ENCODE peak calls at places on chromosomes 6 and 20, in six cellular contexts. Z is hepatocyte, E is HCT116, T is left lung, D is choroid plexus epithelial cell, A is AG04450. B is an unnamed sample.

GRCh38 chr6:125868252-125868651 is 77.5 kb downstream of the NCOA7 start:
- DNase-seq in A (no peak), T (no peak), E (no peak), Z (no peak), D (peak; percentile 12), B (no peak)

GRCh38 chr6:111565316-111566221 is 40.1 kb downstream of the TRAF3IP2 start:
- DNase-seq in Z (peak; percentile 32), T (no peak), A (no peak), D (no peak), E (no peak), B (peak; percentile 77)

GRCh38 chr20:35008411-35009342 is 53.0 kb downstream of the MYH7B start:
- DNase-seq in T (peak; percentile 30), A (no peak), D (no peak), E (no peak), Z (no peak), B (no peak)

GRCh38 chr6:30556006-30556713 is at the start of gene GNL1:
- DNase-seq in T (peak; percentile 96), E (peak; percentile 95), Z (peak; percentile 98), D (peak; percentile 95), A (peak; percentile 65), B (peak; percentile 98)

GRCh38 chr6:45640081-45640491 is 262.4 kb upstream of the SUPT3H start:
- DNase-seq in Z (no peak), D (no peak), E (no peak), T (no peak), A (no peak), B (no peak)

GRCh38 chr6:39804666-39805065 is 12.5 kb downstream of the DAAM2 start:
- DNase-seq in E (no peak), T (no peak), Z (peak; percentile 29), A (no peak), D (peak; percentile 60), B (no peak)

GRCh38 chr6:21800330-21800729 is 206.8 kb downstream of the SOX4 start:
- DNase-seq in T (no peak), A (no peak), E (no peak), Z (no peak), D (no peak), B (no peak)

GRCh38 chr6:144758602-144759001 is 473.5 kb downstream of the UTRN start:
- DNase-seq in T (no peak), A (no peak), D (peak; percentile 64), Z (no peak), E (peak; percentile 52), B (no peak)

GRCh38 chr6:16331328-16332174 is 93.2 kb downstream of the GMPR start:
- DNase-seq in D (peak; percentile 86), A (no peak), T (peak; percentile 69), E (no peak), Z (peak; percentile 83), B (peak; percentile 83)

GRCh38 chr6:4503700-4504099 is 272.5 kb upstream of the CDYL start:
- DNase-seq in E (no peak), A (no peak), Z (no peak), D (no peak), T (no peak), B (no peak)

GRCh38 chr6:50249493-50249892 is 199.8 kb upstream of the DEFB112 start:
- DNase-seq in A (peak; percentile 7), T (no peak), D (peak; percentile 0), E (no peak), Z (no peak), B (no peak)

GRCh38 chr6:5950448-5950847 is 56.3 kb downstream of the NRN1 start:
- DNase-seq in E (no peak), A (no peak), D (no peak), Z (no peak), T (no peak), B (peak; percentile 61)

GRCh38 chr6:14713008-14713452 is 532.8 kb upstream of the JARID2 start:
- DNase-seq in D (peak; percentile 75), T (no peak), E (no peak), Z (no peak), A (no peak), B (no peak)

GRCh38 chr6:116963972-116964371 is 86.9 kb downstream of the RFX6 start:
- DNase-seq in T (no peak), Z (peak; percentile 24), E (no peak), D (no peak), A (no peak), B (no peak)

GRCh38 chr20:38250607-38251006 is 9.9 kb downstream of the KIAA1755 start:
- DNase-seq in Z (no peak), E (no peak), T (no peak), A (no peak), D (no peak), B (peak; percentile 50)

GRCh38 chr6:38182426-38182825 is 362.9 kb downstream of the ZFAND3 start:
- DNase-seq in E (no peak), D (no peak), Z (no peak), T (no peak), A (no peak), B (peak; percentile 16)

GRCh38 chr6:36127462-36128016 is 2.8 kb upstream of the MAPK13 start:
- DNase-seq in T (peak; percentile 89), Z (peak; percentile 38), E (no peak), D (peak; percentile 84), A (peak; percentile 44), B (peak; percentile 41)

GRCh38 chr20:13744403-13744802 is 40.3 kb downstream of the ESF1 start:
- DNase-seq in A (no peak), T (no peak), E (no peak), Z (no peak), D (peak; percentile 7), B (no peak)

GRCh38 chr6:94089915-94090314 is 670.6 kb upstream of the EPHA7 start:
- DNase-seq in T (no peak), A (no peak), Z (no peak), D (no peak), E (no peak), B (no peak)

GRCh38 chr6:101000334-101000733 is 119.2 kb upstream of the ASCC3 start:
- DNase-seq in A (no peak), T (no peak), Z (no peak), D (peak; percentile 34), E (no peak), B (no peak)

GRCh38 chr6:113959235-113959634 is 11.7 kb downstream of the HDAC2 start:
- DNase-seq in D (no peak), A (no peak), T (no peak), E (no peak), Z (no peak), B (no peak)

DNA sequence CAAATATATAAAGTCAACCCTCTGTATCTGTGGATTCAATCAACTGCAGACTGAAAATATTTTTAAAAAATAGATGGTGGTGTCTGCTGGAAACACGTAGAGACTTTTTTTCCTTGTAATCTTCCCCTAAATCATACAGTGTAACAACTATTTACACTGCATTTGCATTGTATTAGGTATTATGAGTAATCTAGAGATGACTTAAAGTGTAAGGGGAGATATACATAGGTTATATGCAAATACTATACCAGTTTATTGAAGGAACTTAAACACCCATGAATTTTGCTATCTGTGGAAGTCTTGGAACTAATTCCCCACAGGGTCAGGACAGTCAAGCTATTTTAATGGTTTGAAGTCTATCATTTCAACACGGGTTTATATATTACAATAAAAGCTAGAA is 10.2 kb downstream of the HDAC2 start:
- DNase-seq in Z (no peak), A (no peak), E (no peak), T (no peak), D (no peak), B (no peak)
- H3K4me3 ChIP-seq in Z (no peak overlapping the region), A (no peak overlapping the region), E (no peak overlapping the region), T (no peak overlapping the region), D (no peak overlapping the region), B (no peak overlapping the region)

GRCh38 chr20:64092258-64093012 is 8.2 kb upstream of the LKAAEAR1 start:
- DNase-seq in E (no peak), A (no peak), T (no peak), D (no peak), Z (no peak), B (no peak)

GRCh38 chr20:64093013-64093503 is 8.9 kb upstream of the LKAAEAR1 start:
- DNase-seq in D (no peak), A (no peak), Z (no peak), E (no peak), T (no peak), B (peak; percentile 83)

GRCh38 chr20:64095927-64096326 is 11.4 kb downstream of the NPBWR2 start:
- DNase-seq in Z (no peak), D (no peak), A (no peak), T (no peak), E (no peak), B (no peak)

GRCh38 chr20:64096535-64096934 is 10.8 kb downstream of the NPBWR2 start:
- DNase-seq in Z (no peak), T (no peak), E (no peak), D (no peak), A (no peak), B (no peak)

GRCh38 chr20:64095455-64095854 is 11.3 kb upstream of the LKAAEAR1 start:
- DNase-seq in T (no peak), D (no peak), Z (no peak), E (no peak), A (no peak), B (no peak)
- H3K4me3 ChIP-seq in T (no peak overlapping the region), D (no peak overlapping the region), Z (no peak overlapping the region), E (no peak overlapping the region), A (no peak overlapping the region), B (no peak overlapping the region)

GRCh38 chr6:136411028-136411329 is 121.3 kb upstream of the BCLAF1 start:
- DNase-seq in Z (no peak), A (no peak), E (no peak), D (no peak), T (no peak), B (no peak)

GRCh38 chr6:136409598-136409997 is 120.0 kb upstream of the BCLAF1 start:
- DNase-seq in D (no peak), A (no peak), T (no peak), Z (no peak), E (no peak), B (no peak)

GRCh38 chr6:136405410-136406029 is 115.9 kb upstream of the BCLAF1 start:
- DNase-seq in D (peak; percentile 13), A (no peak), T (no peak), Z (no peak), E (no peak), B (no peak)

GRCh38 chr6:136410201-136411027 is 120.8 kb upstream of the BCLAF1 start:
- DNase-seq in D (no peak), Z (no peak), A (no peak), E (no peak), T (no peak), B (no peak)

DNA sequence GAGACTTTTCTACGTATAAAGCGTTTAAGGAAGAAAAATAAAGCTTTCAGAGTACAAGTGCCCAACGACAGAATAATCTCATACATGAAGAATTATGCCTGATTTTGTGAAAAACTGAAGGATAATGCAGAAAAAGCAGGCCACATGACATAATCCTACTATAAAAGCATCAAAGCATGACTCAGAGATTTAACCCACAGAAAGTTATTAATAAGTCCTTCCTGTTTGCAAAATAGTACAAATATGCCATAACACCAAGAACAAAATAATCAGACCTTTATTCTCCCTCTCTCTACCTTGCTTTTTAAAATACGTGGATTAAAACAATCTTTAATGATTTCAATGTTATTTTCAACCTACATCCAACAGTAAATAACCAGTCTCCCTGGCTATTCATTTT is 118.6 kb upstream of the BCLAF1 start:
- DNase-seq in D (peak; percentile 61), E (no peak), Z (no peak), A (no peak), T (no peak), B (no peak)
- H3K4me3 ChIP-seq in D (no peak overlapping the region), E (no peak overlapping the region), Z (no peak overlapping the region), A (no peak overlapping the region), T (no peak overlapping the region), B (no peak overlapping the region)

DNA sequence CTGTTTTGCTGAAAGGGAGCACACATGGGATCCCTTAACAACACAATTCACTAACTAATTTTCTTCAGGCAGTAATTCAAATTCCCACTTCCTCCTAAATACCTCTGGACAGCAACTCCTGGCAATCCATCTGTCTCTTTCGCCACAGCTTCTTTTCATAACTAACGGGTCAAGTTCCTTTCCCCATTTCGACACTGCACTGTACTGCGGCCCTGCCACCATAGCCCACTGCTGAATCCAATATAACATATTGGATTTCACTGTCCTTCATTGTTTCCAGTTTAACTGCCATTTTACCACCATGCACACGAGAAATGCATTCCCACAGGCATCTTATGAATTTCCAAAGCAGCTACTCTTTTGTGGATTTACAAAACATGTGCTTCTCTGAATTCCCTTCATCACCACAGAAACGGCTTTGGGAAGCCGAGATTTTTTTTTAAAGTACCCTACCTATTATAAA is 1.4 kb downstream of the NUDT3 start:
- DNase-seq in Z (peak; percentile 31), A (no peak), D (peak; percentile 80), T (peak; percentile 48), E (no peak), B (peak; percentile 27)
- H3K4me3 ChIP-seq in Z (peak overlapping the region; percentile 76), A (peak overlapping the region; percentile 77), D (peak overlapping the region; percentile 85), T (peak overlapping the region; percentile 94), E (peak overlapping the region; percentile 91), B (peak overlapping the region; percentile 76)

B was measured in H7.